ENCODE peak calls at places on chromosomes 3 and 15, in four cellular contexts. A is A549, R is K562, M is H1. L is an unnamed sample.

GRCh38 chr15:47801522-47801921 is 84.2 kb downstream of the SEMA6D start:
- DNase-seq in A (no peak), M (no peak), R (no peak), L (no peak)

GRCh38 chr3:156605686-156606605 is 51.0 kb upstream of the SSR3 start:
- DNase-seq in A (no peak), M (peak), R (peak), L (no peak)

GRCh38 chr3:194928831-194929594 is 243.3 kb downstream of the FAM43A start:
- DNase-seq in A (peak), M (peak), R (peak), L (no peak)

GRCh38 chr3:27714692-27715453 is 7.2 kb downstream of the EOMES start:
- DNase-seq in R (no peak), M (peak), A (no peak), L (peak)

GRCh38 chr3:5791558-5791957 is 604.1 kb downstream of the EDEM1 start:
- DNase-seq in A (peak), R (no peak), M (no peak), L (no peak)

GRCh38 chr3:44090036-44090435 is 151.7 kb upstream of the TOPAZ1 start:
- DNase-seq in A (no peak), R (no peak), M (no peak), L (no peak)

GRCh38 chr3:128487813-128488635 is 5.0 kb downstream of the GATA2 start:
- DNase-seq in M (peak), R (peak), A (peak), L (peak)

GRCh38 chr15:39881790-39882189 is 38.3 kb downstream of the GPR176 start:
- DNase-seq in R (no peak), A (no peak), M (no peak), L (no peak)

GRCh38 chr15:101156061-101156460 is 95.8 kb downstream of the CHSY1 start:
- DNase-seq in R (no peak), A (no peak), M (no peak), L (no peak)

GRCh38 chr3:172126741-172127140 is 87.4 kb downstream of the FNDC3B start:
- DNase-seq in A (no peak), R (no peak), M (no peak), L (no peak)

GRCh38 chr3:123343296-123344174 is 105.4 kb downstream of the ADCY5 start:
- DNase-seq in A (no peak), M (no peak), R (no peak), L (no peak)

GRCh38 chr3:65927576-65927975 is 111.1 kb downstream of the MAGI1 start:
- DNase-seq in A (no peak), R (no peak), M (no peak), L (peak)

GRCh38 chr3:150890831-150891230 is 14.4 kb downstream of the MINDY4B start:
- DNase-seq in R (no peak), A (no peak), M (no peak), L (no peak)

GRCh38 chr3:169384576-169384975 is 278.9 kb downstream of the MECOM start:
- DNase-seq in A (no peak), R (no peak), M (no peak), L (no peak)

GRCh38 chr15:88382482-88382983 is 84.7 kb downstream of the MRPL46 start:
- DNase-seq in M (no peak), R (no peak), A (peak), L (no peak)

GRCh38 chr3:38281895-38282686 is at the start of gene SLC22A14:
- DNase-seq in A (no peak), R (peak), M (peak), L (peak)
- TF ChIP-seq PHF8 in A (no peak), R (no peak), M (no peak), L (no peak)

GRCh38 chr3:184260571-184261269 is 633 bp downstream of the CAMK2N2 start:
- DNase-seq in M (peak), A (no peak), R (no peak), L (no peak)
- TF ChIP-seq PHF8 in M (peak), A (no peak), R (no peak), L (no peak)

DNA sequence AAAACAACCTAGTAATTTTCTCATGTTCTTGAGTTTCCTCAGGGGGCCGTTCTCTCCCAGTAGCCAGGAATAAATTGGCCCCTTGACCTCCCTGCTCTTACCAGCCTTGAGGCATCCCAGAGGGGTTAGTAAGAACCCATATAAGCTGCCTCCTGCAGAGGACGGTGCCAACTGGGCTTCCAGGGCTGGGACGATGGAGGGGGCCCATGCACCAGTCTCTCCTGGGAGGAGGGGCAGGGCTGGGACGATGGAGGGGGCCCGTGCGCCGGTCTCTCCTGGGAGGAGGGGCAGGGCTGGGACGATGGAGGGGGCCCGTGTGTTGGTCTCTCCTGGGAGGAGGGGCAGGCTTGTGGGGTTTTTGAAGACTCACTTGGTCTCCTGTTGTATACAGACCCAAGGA is 22.0 kb downstream of the LINGO1 start:
- DNase-seq in A (no peak), M (no peak), R (no peak), L (no peak)
- TF ChIP-seq PHF8 in A (no peak), M (no peak), R (no peak), L (no peak)

GRCh38 chr3:197085137-197085536 is 55.5 kb upstream of the MELTF start:
- DNase-seq in R (no peak), M (no peak), A (no peak), L (no peak)
- TF ChIP-seq PHF8 in R (no peak), M (no peak), A (no peak), L (no peak)